ENCODE peak calls at places on chromosome X, in six cellular contexts. One of them, this sample, is unnamed.

GRCh38 chrX:105190252-105190853 is 30.1 kb downstream of the TEX13A start:
- DNase-seq in K562: peak
- DNase-seq in HepG2: no peak
- DNase-seq in GM12878: no peak
- DNase-seq in GM12891: no peak
- DNase-seq in H1: no peak
- DNase-seq in this sample: no peak

GRCh38 chrX:9517062-9517461 is 52.2 kb downstream of the TBL1X start:
- DNase-seq in K562: no peak
- DNase-seq in HepG2: no peak
- DNase-seq in GM12878: no peak
- DNase-seq in GM12891: no peak
- DNase-seq in H1: no peak
- DNase-seq in this sample: no peak

GRCh38 chrX:22063284-22063683 is 31.2 kb downstream of the PHEX start:
- DNase-seq in K562: peak
- DNase-seq in HepG2: no peak
- DNase-seq in GM12878: peak
- DNase-seq in GM12891: peak
- DNase-seq in H1: no peak
- DNase-seq in this sample: peak

GRCh38 chrX:16882188-16882587 is 12.0 kb upstream of the RBBP7 start:
- DNase-seq in K562: peak
- DNase-seq in HepG2: no peak
- DNase-seq in GM12878: no peak
- DNase-seq in GM12891: no peak
- DNase-seq in H1: no peak
- DNase-seq in this sample: no peak

GRCh38 chrX:54482839-54483593 is 13.0 kb downstream of the FGD1 start:
- DNase-seq in K562: no peak
- DNase-seq in HepG2: no peak
- DNase-seq in GM12878: no peak
- DNase-seq in GM12891: no peak
- DNase-seq in H1: no peak
- DNase-seq in this sample: no peak

GRCh38 chrX:110317079-110317819 is 636 bp downstream of the AMMECR1 start:
- DNase-seq in K562: peak
- DNase-seq in HepG2: no peak
- DNase-seq in GM12878: no peak
- DNase-seq in GM12891: peak
- DNase-seq in H1: no peak
- DNase-seq in this sample: peak

GRCh38 chrX:143768976-143769375 is 48.4 kb upstream of the SPANXN2 start:
- DNase-seq in K562: no peak
- DNase-seq in HepG2: no peak
- DNase-seq in GM12878: no peak
- DNase-seq in GM12891: no peak
- DNase-seq in H1: no peak
- DNase-seq in this sample: no peak

GRCh38 chrX:30304866-30305265 is 4.3 kb downstream of the NR0B1 start:
- DNase-seq in K562: no peak
- DNase-seq in HepG2: no peak
- DNase-seq in GM12878: no peak
- DNase-seq in GM12891: no peak
- DNase-seq in H1: no peak
- DNase-seq in this sample: no peak

GRCh38 chrX:139530550-139530949 is at the start of gene F9:
- DNase-seq in K562: no peak
- DNase-seq in HepG2: no peak
- DNase-seq in GM12878: no peak
- DNase-seq in GM12891: no peak
- DNase-seq in H1: no peak
- DNase-seq in this sample: no peak

GRCh38 chrX:119694601-119695534 is 1.9 kb upstream of the SEPTIN6 start:
- DNase-seq in K562: no peak
- DNase-seq in HepG2: peak
- DNase-seq in GM12878: no peak
- DNase-seq in GM12891: no peak
- DNase-seq in H1: no peak
- DNase-seq in this sample: no peak

GRCh38 chrX:66014084-66014483 is 25.8 kb downstream of the VSIG4 start:
- DNase-seq in K562: no peak
- DNase-seq in HepG2: no peak
- DNase-seq in GM12878: no peak
- DNase-seq in GM12891: no peak
- DNase-seq in H1: no peak
- DNase-seq in this sample: no peak

GRCh38 chrX:20594985-20595384 is 328.3 kb upstream of the RPS6KA3 start:
- DNase-seq in K562: no peak
- DNase-seq in HepG2: peak
- DNase-seq in GM12878: no peak
- DNase-seq in GM12891: no peak
- DNase-seq in H1: no peak
- DNase-seq in this sample: no peak

GRCh38 chrX:51743179-51743957 is at the start of gene GSPT2:
- DNase-seq in K562: peak
- DNase-seq in HepG2: no peak
- DNase-seq in GM12878: peak
- DNase-seq in GM12891: peak
- DNase-seq in H1: peak
- DNase-seq in this sample: peak

GRCh38 chrX:139213241-139213709 is 317.3 kb upstream of the F9 start:
- DNase-seq in K562: peak
- DNase-seq in HepG2: peak
- DNase-seq in GM12878: no peak
- DNase-seq in GM12891: no peak
- DNase-seq in H1: no peak
- DNase-seq in this sample: no peak

GRCh38 chrX:2488621-2489285 is 12.0 kb downstream of the DHRSX start:
- DNase-seq in K562: no peak
- DNase-seq in HepG2: no peak
- DNase-seq in GM12878: no peak
- DNase-seq in GM12891: no peak
- DNase-seq in H1: no peak
- DNase-seq in this sample: no peak

GRCh38 chrX:137547291-137547690 is 18.6 kb upstream of the ZIC3 start:
- DNase-seq in K562: no peak
- DNase-seq in HepG2: no peak
- DNase-seq in GM12878: no peak
- DNase-seq in GM12891: no peak
- DNase-seq in H1: no peak
- DNase-seq in this sample: no peak

GRCh38 chrX:50903387-50904027 is 7.0 kb upstream of the BMP15 start:
- DNase-seq in K562: peak
- DNase-seq in HepG2: peak
- DNase-seq in GM12878: no peak
- DNase-seq in GM12891: peak
- DNase-seq in H1: no peak
- DNase-seq in this sample: no peak

GRCh38 chrX:13695601-13696115 is 6.7 kb downstream of the RAB9A start:
- DNase-seq in K562: no peak
- DNase-seq in HepG2: no peak
- DNase-seq in GM12878: no peak
- DNase-seq in GM12891: no peak
- DNase-seq in H1: no peak
- DNase-seq in this sample: no peak

GRCh38 chrX:110966839-110967238 is 129.2 kb upstream of the PAK3 start:
- DNase-seq in K562: no peak
- DNase-seq in HepG2: peak
- DNase-seq in GM12878: no peak
- DNase-seq in GM12891: no peak
- DNase-seq in H1: no peak
- DNase-seq in this sample: no peak

GRCh38 chrX:1391370-1391706 is 575 bp downstream of the SLC25A6 start:
- DNase-seq in K562: peak
- DNase-seq in HepG2: peak
- DNase-seq in GM12878: peak
- DNase-seq in GM12891: peak
- DNase-seq in H1: peak
- DNase-seq in this sample: peak

GRCh38 chrX:21493226-21493850 is 119.1 kb downstream of the CNKSR2 start:
- DNase-seq in K562: no peak
- DNase-seq in HepG2: no peak
- DNase-seq in GM12878: no peak
- DNase-seq in GM12891: no peak
- DNase-seq in H1: no peak
- DNase-seq in this sample: no peak

GRCh38 chrX:22800806-22801205 is 199.0 kb upstream of the DDX53 start:
- DNase-seq in K562: no peak
- DNase-seq in HepG2: no peak
- DNase-seq in GM12878: no peak
- DNase-seq in GM12891: no peak
- DNase-seq in H1: no peak
- DNase-seq in this sample: no peak

GRCh38 chrX:101462892-101463291 is 22.4 kb upstream of the ARMCX4 start:
- DNase-seq in K562: peak
- DNase-seq in HepG2: peak
- DNase-seq in GM12878: no peak
- DNase-seq in GM12891: no peak
- DNase-seq in H1: no peak
- DNase-seq in this sample: no peak

GRCh38 chrX:44244008-44244407 is 99.5 kb downstream of the EFHC2 start:
- DNase-seq in K562: peak
- DNase-seq in HepG2: no peak
- DNase-seq in GM12878: no peak
- DNase-seq in GM12891: no peak
- DNase-seq in H1: no peak
- DNase-seq in this sample: no peak

GRCh38 chrX:39133971-39134370 is 332.7 kb downstream of the MID1IP1 start:
- DNase-seq in K562: peak
- DNase-seq in HepG2: no peak
- DNase-seq in GM12878: no peak
- DNase-seq in GM12891: no peak
- DNase-seq in H1: peak
- DNase-seq in this sample: no peak

GRCh38 chrX:129790808-129791207 is 11.1 kb downstream of the SASH3 start:
- DNase-seq in K562: no peak
- DNase-seq in HepG2: no peak
- DNase-seq in GM12878: no peak
- DNase-seq in GM12891: no peak
- DNase-seq in H1: no peak
- DNase-seq in this sample: no peak

GRCh38 chrX:63738696-63739095 is 46.3 kb downstream of the ARHGEF9 start:
- DNase-seq in K562: no peak
- DNase-seq in HepG2: no peak
- DNase-seq in GM12878: no peak
- DNase-seq in GM12891: no peak
- DNase-seq in H1: no peak
- DNase-seq in this sample: no peak

GRCh38 chrX:63735882-63736281 is 49.1 kb downstream of the ARHGEF9 start:
- DNase-seq in K562: no peak
- DNase-seq in HepG2: no peak
- DNase-seq in GM12878: no peak
- DNase-seq in GM12891: no peak
- DNase-seq in H1: no peak
- DNase-seq in this sample: no peak

GRCh38 chrX:63743596-63743995 is 41.4 kb downstream of the ARHGEF9 start:
- DNase-seq in K562: no peak
- DNase-seq in HepG2: no peak
- DNase-seq in GM12878: no peak
- DNase-seq in GM12891: no peak
- DNase-seq in H1: no peak
- DNase-seq in this sample: no peak

GRCh38 chrX:63740382-63740781 is 44.6 kb downstream of the ARHGEF9 start:
- DNase-seq in K562: no peak
- DNase-seq in HepG2: no peak
- DNase-seq in GM12878: no peak
- DNase-seq in GM12891: no peak
- DNase-seq in H1: no peak
- DNase-seq in this sample: no peak

DNA sequence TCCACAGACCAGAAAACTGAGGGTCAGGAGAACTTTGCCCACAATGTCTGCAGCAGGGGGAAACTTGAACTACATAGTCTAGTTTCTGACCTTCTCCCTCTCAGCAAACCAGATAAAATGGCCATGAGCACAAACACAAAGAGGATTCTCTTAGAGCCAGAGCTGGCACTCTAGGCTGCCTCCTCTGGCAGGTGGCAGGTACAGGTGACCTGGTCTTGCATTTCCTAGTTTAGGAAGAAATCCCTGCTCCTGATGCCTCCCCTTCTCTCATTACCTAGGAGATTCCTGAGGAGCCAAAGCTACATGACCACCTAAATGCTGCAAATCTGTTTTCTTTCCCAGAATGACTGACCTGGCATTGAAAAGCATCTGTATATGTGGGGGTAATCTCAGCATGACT is 45.1 kb downstream of the ARHGEF9 start:
- DNase-seq in K562: no peak
- DNase-seq in HepG2: no peak
- DNase-seq in GM12878: no peak
- DNase-seq in GM12891: no peak
- DNase-seq in H1: no peak
- DNase-seq in this sample: no peak
- TF ChIP-seq TAF1 in K562: no peak
- TF ChIP-seq TAF1 in HepG2: no peak
- TF ChIP-seq TAF1 in GM12878: no peak
- TF ChIP-seq TAF1 in GM12891: no peak
- TF ChIP-seq TAF1 in H1: no peak
- TF ChIP-seq TAF1 in this sample: no peak

GRCh38 chrX:154040307-154040756 is 20.6 kb upstream of the IRAK1 start:
- DNase-seq in K562: no peak
- DNase-seq in HepG2: peak
- DNase-seq in GM12878: no peak
- DNase-seq in GM12891: no peak
- DNase-seq in H1: no peak
- DNase-seq in this sample: no peak
- TF ChIP-seq POLR2AphosphoS5 in K562: no peak
- TF ChIP-seq POLR2AphosphoS5 in HepG2: no peak
- TF ChIP-seq POLR2AphosphoS5 in GM12878: no peak
- TF ChIP-seq POLR2AphosphoS5 in GM12891: no peak
- TF ChIP-seq POLR2AphosphoS5 in H1: no peak
- TF ChIP-seq POLR2AphosphoS5 in this sample: no peak

GRCh38 chrX:47543496-47543895 is 17.5 kb upstream of the ARAF start:
- DNase-seq in K562: no peak
- DNase-seq in HepG2: no peak
- DNase-seq in GM12878: no peak
- DNase-seq in GM12891: no peak
- DNase-seq in H1: no peak
- DNase-seq in this sample: no peak

GRCh38 chrX:47539860-47540259 is 21.1 kb upstream of the ARAF start:
- DNase-seq in K562: no peak
- DNase-seq in HepG2: no peak
- DNase-seq in GM12878: no peak
- DNase-seq in GM12891: no peak
- DNase-seq in H1: no peak
- DNase-seq in this sample: no peak

GRCh38 chrX:47540754-47541538 is 20.1 kb upstream of the ARAF start:
- DNase-seq in K562: peak
- DNase-seq in HepG2: peak
- DNase-seq in GM12878: no peak
- DNase-seq in GM12891: no peak
- DNase-seq in H1: peak
- DNase-seq in this sample: no peak
- TF ChIP-seq POLR2A in K562: peak
- TF ChIP-seq POLR2A in HepG2: no peak
- TF ChIP-seq POLR2A in GM12878: no peak
- TF ChIP-seq POLR2A in GM12891: no peak
- TF ChIP-seq POLR2A in H1: peak
- TF ChIP-seq POLR2A in this sample: no peak

GRCh38 chrX:132258509-132258908 is 39.3 kb upstream of the RAP2C start:
- DNase-seq in K562: no peak
- DNase-seq in HepG2: no peak
- DNase-seq in GM12878: no peak
- DNase-seq in GM12891: no peak
- DNase-seq in H1: no peak
- DNase-seq in this sample: no peak

GRCh38 chrX:132257116-132257515 is 37.9 kb upstream of the RAP2C start:
- DNase-seq in K562: no peak
- DNase-seq in HepG2: no peak
- DNase-seq in GM12878: no peak
- DNase-seq in GM12891: no peak
- DNase-seq in H1: no peak
- DNase-seq in this sample: no peak
- TF ChIP-seq TAF1 in K562: no peak
- TF ChIP-seq TAF1 in HepG2: no peak
- TF ChIP-seq TAF1 in GM12878: no peak
- TF ChIP-seq TAF1 in GM12891: no peak
- TF ChIP-seq TAF1 in H1: no peak
- TF ChIP-seq TAF1 in this sample: no peak

This sample was measured in GM12892.